ENCODE peak calls at places on chromosomes 4 and X, in six cellular contexts. One of them, this sample, is unnamed.

GRCh38 chr4:159003420-159004253 is 99.2 kb upstream of the RAPGEF2 start:
- DNase-seq in neural crest cell: no peak
- DNase-seq in right lobe of liver: no peak
- DNase-seq in T-helper 2 cell: no peak
- DNase-seq in Right ventricle myocardium superior: no peak
- DNase-seq in iris pigment epithelial cell: peak
- DNase-seq in this sample: no peak

GRCh38 chr4:6271701-6272465 is 2.2 kb downstream of the WFS1 start:
- DNase-seq in right lobe of liver: peak
- DNase-seq in iris pigment epithelial cell: no peak
- DNase-seq in Right ventricle myocardium superior: peak
- DNase-seq in T-helper 2 cell: no peak
- DNase-seq in neural crest cell: no peak
- DNase-seq in this sample: no peak

GRCh38 chrX:132956421-132957210 is 1.8 kb downstream of the HS6ST2 start:
- DNase-seq in iris pigment epithelial cell: no peak
- DNase-seq in Right ventricle myocardium superior: no peak
- DNase-seq in T-helper 2 cell: no peak
- DNase-seq in right lobe of liver: no peak
- DNase-seq in neural crest cell: peak
- DNase-seq in this sample: no peak

GRCh38 chr4:130077275-130077674 is 981.3 kb downstream of the C4orf33 start:
- DNase-seq in Right ventricle myocardium superior: no peak
- DNase-seq in iris pigment epithelial cell: no peak
- DNase-seq in neural crest cell: no peak
- DNase-seq in T-helper 2 cell: no peak
- DNase-seq in right lobe of liver: no peak
- DNase-seq in this sample: no peak

GRCh38 chrX:11533211-11533651 is 132.5 kb downstream of the ARHGAP6 start:
- DNase-seq in Right ventricle myocardium superior: no peak
- DNase-seq in iris pigment epithelial cell: peak
- DNase-seq in T-helper 2 cell: peak
- DNase-seq in neural crest cell: no peak
- DNase-seq in right lobe of liver: no peak
- DNase-seq in this sample: no peak

GRCh38 chr4:34709564-34709963 is 1534.8 kb downstream of the ARAP2 start:
- DNase-seq in T-helper 2 cell: no peak
- DNase-seq in iris pigment epithelial cell: no peak
- DNase-seq in Right ventricle myocardium superior: no peak
- DNase-seq in right lobe of liver: no peak
- DNase-seq in neural crest cell: no peak
- DNase-seq in this sample: no peak

GRCh38 chrX:123846598-123847038 is 13.2 kb upstream of the XIAP start:
- DNase-seq in right lobe of liver: no peak
- DNase-seq in T-helper 2 cell: no peak
- DNase-seq in neural crest cell: no peak
- DNase-seq in Right ventricle myocardium superior: no peak
- DNase-seq in iris pigment epithelial cell: peak
- DNase-seq in this sample: no peak

GRCh38 chrX:17919896-17920446 is 58.9 kb upstream of the RAI2 start:
- DNase-seq in T-helper 2 cell: no peak
- DNase-seq in neural crest cell: no peak
- DNase-seq in Right ventricle myocardium superior: no peak
- DNase-seq in right lobe of liver: no peak
- DNase-seq in iris pigment epithelial cell: no peak
- DNase-seq in this sample: no peak

GRCh38 chr4:113423631-113424030 is 337.9 kb downstream of the CAMK2D start:
- DNase-seq in right lobe of liver: no peak
- DNase-seq in T-helper 2 cell: no peak
- DNase-seq in neural crest cell: no peak
- DNase-seq in Right ventricle myocardium superior: no peak
- DNase-seq in iris pigment epithelial cell: peak
- DNase-seq in this sample: no peak

GRCh38 chr4:2939383-2940243 is 23.6 kb downstream of the NOP14 start:
- DNase-seq in neural crest cell: no peak
- DNase-seq in T-helper 2 cell: no peak
- DNase-seq in iris pigment epithelial cell: no peak
- DNase-seq in Right ventricle myocardium superior: no peak
- DNase-seq in right lobe of liver: peak
- DNase-seq in this sample: peak

GRCh38 chr4:166003811-166004210 is 130.8 kb downstream of the TLL1 start:
- DNase-seq in Right ventricle myocardium superior: no peak
- DNase-seq in T-helper 2 cell: no peak
- DNase-seq in neural crest cell: no peak
- DNase-seq in right lobe of liver: no peak
- DNase-seq in iris pigment epithelial cell: peak
- DNase-seq in this sample: no peak

GRCh38 chr4:182144621-182145359 is 98.4 kb upstream of the TENM3 start:
- DNase-seq in neural crest cell: peak
- DNase-seq in right lobe of liver: no peak
- DNase-seq in Right ventricle myocardium superior: no peak
- DNase-seq in iris pigment epithelial cell: peak
- DNase-seq in T-helper 2 cell: no peak
- DNase-seq in this sample: no peak

GRCh38 chr4:25368315-25368714 is 8.7 kb upstream of the ANAPC4 start:
- DNase-seq in iris pigment epithelial cell: no peak
- DNase-seq in right lobe of liver: no peak
- DNase-seq in T-helper 2 cell: no peak
- DNase-seq in Right ventricle myocardium superior: no peak
- DNase-seq in neural crest cell: no peak
- DNase-seq in this sample: no peak

GRCh38 chr4:10441512-10441911 is 15.7 kb downstream of the ZNF518B start:
- DNase-seq in right lobe of liver: no peak
- DNase-seq in iris pigment epithelial cell: no peak
- DNase-seq in neural crest cell: no peak
- DNase-seq in T-helper 2 cell: no peak
- DNase-seq in Right ventricle myocardium superior: no peak
- DNase-seq in this sample: no peak

GRCh38 chr4:147928400-147928799 is 196.5 kb downstream of the ARHGAP10 start:
- DNase-seq in T-helper 2 cell: no peak
- DNase-seq in iris pigment epithelial cell: peak
- DNase-seq in neural crest cell: no peak
- DNase-seq in Right ventricle myocardium superior: no peak
- DNase-seq in right lobe of liver: no peak
- DNase-seq in this sample: no peak

GRCh38 chr4:8407316-8407715 is 33.2 kb downstream of the ACOX3 start:
- DNase-seq in neural crest cell: no peak
- DNase-seq in T-helper 2 cell: no peak
- DNase-seq in Right ventricle myocardium superior: no peak
- DNase-seq in right lobe of liver: no peak
- DNase-seq in iris pigment epithelial cell: no peak
- DNase-seq in this sample: no peak

GRCh38 chr4:67393699-67394281 is 151.5 kb downstream of the CENPC start:
- DNase-seq in neural crest cell: peak
- DNase-seq in T-helper 2 cell: no peak
- DNase-seq in Right ventricle myocardium superior: no peak
- DNase-seq in right lobe of liver: no peak
- DNase-seq in iris pigment epithelial cell: peak
- DNase-seq in this sample: no peak

GRCh38 chr4:3414421-3415279 is 27.1 kb upstream of the HGFAC start:
- DNase-seq in iris pigment epithelial cell: no peak
- DNase-seq in Right ventricle myocardium superior: no peak
- DNase-seq in T-helper 2 cell: no peak
- DNase-seq in right lobe of liver: peak
- DNase-seq in neural crest cell: peak
- DNase-seq in this sample: peak

GRCh38 chr4:73621357-73621756 is 1.1 kb upstream of the RASSF6 start:
- DNase-seq in Right ventricle myocardium superior: no peak
- DNase-seq in T-helper 2 cell: no peak
- DNase-seq in right lobe of liver: no peak
- DNase-seq in iris pigment epithelial cell: no peak
- DNase-seq in neural crest cell: no peak
- DNase-seq in this sample: no peak

GRCh38 chr4:121822796-121823504 is 733 bp downstream of the CCNA2 start:
- DNase-seq in right lobe of liver: no peak
- DNase-seq in T-helper 2 cell: peak
- DNase-seq in iris pigment epithelial cell: peak
- DNase-seq in neural crest cell: peak
- DNase-seq in Right ventricle myocardium superior: no peak
- DNase-seq in this sample: no peak

GRCh38 chr4:110514889-110515479 is 39.0 kb downstream of the ENPEP start:
- DNase-seq in T-helper 2 cell: peak
- DNase-seq in neural crest cell: no peak
- DNase-seq in Right ventricle myocardium superior: no peak
- DNase-seq in iris pigment epithelial cell: peak
- DNase-seq in right lobe of liver: no peak
- DNase-seq in this sample: no peak

GRCh38 chr4:69546121-69546520 is 50.4 kb upstream of the UGT2B4 start:
- DNase-seq in T-helper 2 cell: no peak
- DNase-seq in neural crest cell: no peak
- DNase-seq in right lobe of liver: no peak
- DNase-seq in Right ventricle myocardium superior: no peak
- DNase-seq in iris pigment epithelial cell: peak
- DNase-seq in this sample: no peak

GRCh38 chrX:148537556-148538182 is 37.3 kb downstream of the AFF2 start:
- DNase-seq in right lobe of liver: no peak
- DNase-seq in neural crest cell: no peak
- DNase-seq in T-helper 2 cell: no peak
- DNase-seq in Right ventricle myocardium superior: no peak
- DNase-seq in iris pigment epithelial cell: no peak
- DNase-seq in this sample: no peak

GRCh38 chr4:24988776-24989175 is 42.0 kb downstream of the LGI2 start:
- DNase-seq in Right ventricle myocardium superior: no peak
- DNase-seq in T-helper 2 cell: no peak
- DNase-seq in iris pigment epithelial cell: peak
- DNase-seq in neural crest cell: no peak
- DNase-seq in right lobe of liver: no peak
- DNase-seq in this sample: no peak

GRCh38 chrX:48896611-48897011 is 957 bp downstream of the TIMM17B start:
- DNase-seq in T-helper 2 cell: no peak
- DNase-seq in Right ventricle myocardium superior: no peak
- DNase-seq in neural crest cell: no peak
- DNase-seq in iris pigment epithelial cell: peak
- DNase-seq in right lobe of liver: no peak
- DNase-seq in this sample: peak

GRCh38 chr4:165489786-165490185 is 111.0 kb downstream of the CPE start:
- DNase-seq in Right ventricle myocardium superior: no peak
- DNase-seq in right lobe of liver: no peak
- DNase-seq in neural crest cell: no peak
- DNase-seq in T-helper 2 cell: no peak
- DNase-seq in iris pigment epithelial cell: no peak
- DNase-seq in this sample: no peak

GRCh38 chrX:33277046-33277445 is 65.7 kb upstream of the DMD start:
- DNase-seq in Right ventricle myocardium superior: no peak
- DNase-seq in neural crest cell: no peak
- DNase-seq in T-helper 2 cell: no peak
- DNase-seq in iris pigment epithelial cell: no peak
- DNase-seq in right lobe of liver: no peak
- DNase-seq in this sample: no peak

GRCh38 chrX:39730671-39731389 is 366.9 kb downstream of the BCOR start:
- DNase-seq in Right ventricle myocardium superior: peak
- DNase-seq in neural crest cell: peak
- DNase-seq in right lobe of liver: peak
- DNase-seq in T-helper 2 cell: peak
- DNase-seq in iris pigment epithelial cell: peak
- DNase-seq in this sample: peak

GRCh38 chrX:87516716-87517115 is 886 bp upstream of the KLHL4 start:
- DNase-seq in right lobe of liver: no peak
- DNase-seq in neural crest cell: no peak
- DNase-seq in Right ventricle myocardium superior: no peak
- DNase-seq in T-helper 2 cell: no peak
- DNase-seq in iris pigment epithelial cell: peak
- DNase-seq in this sample: no peak

GRCh38 chr4:83772680-83773079 is 236.8 kb downstream of the GPAT3 start:
- DNase-seq in right lobe of liver: no peak
- DNase-seq in neural crest cell: no peak
- DNase-seq in Right ventricle myocardium superior: no peak
- DNase-seq in T-helper 2 cell: no peak
- DNase-seq in iris pigment epithelial cell: no peak
- DNase-seq in this sample: no peak

GRCh38 chr4:48680848-48681568 is 99.1 kb downstream of the FRYL start:
- DNase-seq in T-helper 2 cell: no peak
- DNase-seq in right lobe of liver: no peak
- DNase-seq in neural crest cell: no peak
- DNase-seq in Right ventricle myocardium superior: no peak
- DNase-seq in iris pigment epithelial cell: no peak
- DNase-seq in this sample: no peak